ENCODE peak calls at places on chromosomes 5 and 9, in five cellular contexts. O is tibial artery, W is upper lobe of right lung, J is cardiac fibroblast, B is type B pancreatic cell. V is an unnamed sample.
A peak's percentile ranks its signal among the peaks of the same experiment; 100 is the strongest.

GRCh38 chr5:139474815-139475791 is 4.3 kb downstream of the SMIM33 start:
- DNase-seq in B (no peak), O (no peak), J (peak; percentile 54), W (no peak), V (no peak)

GRCh38 chr5:142322747-142323479 is 1.9 kb downstream of the SPRY4 start:
- DNase-seq in W (no peak), O (peak; percentile 83), B (no peak), J (peak; percentile 73), V (no peak)

GRCh38 chr9:5563417-5563815 is 53.1 kb downstream of the PDCD1LG2 start:
- DNase-seq in O (no peak), B (no peak), J (peak; percentile 50), W (no peak), V (no peak)

GRCh38 chr5:172854451-172854871 is 20.4 kb downstream of the ERGIC1 start:
- DNase-seq in O (peak; percentile 92), J (peak; percentile 55), W (peak; percentile 75), B (no peak), V (no peak)

GRCh38 chr5:102758576-102758975 is 3.5 kb downstream of the PAM start:
- DNase-seq in W (no peak), J (peak; percentile 63), B (no peak), O (no peak), V (no peak)

GRCh38 chr5:172188033-172188892 is at the start of gene STK10:
- DNase-seq in W (peak; percentile 97), B (peak; percentile 90), J (peak; percentile 88), O (peak; percentile 96), V (peak; percentile 59)

GRCh38 chr5:39599721-39600431 is 175.1 kb upstream of the DAB2 start:
- DNase-seq in O (no peak), J (peak; percentile 91), B (no peak), W (no peak), V (no peak)

GRCh38 chr5:172838151-172838875 is 4.3 kb downstream of the ERGIC1 start:
- DNase-seq in O (no peak), W (no peak), J (no peak), B (no peak), V (no peak)

GRCh38 chr9:133505901-133506652 is 18.7 kb downstream of the MYMK start:
- DNase-seq in J (peak; percentile 72), W (no peak), B (no peak), O (peak; percentile 85), V (no peak)

GRCh38 chr9:131252120-131252519 is 24.2 kb downstream of the FAM78A start:
- DNase-seq in O (no peak), J (no peak), W (no peak), B (no peak), V (no peak)

GRCh38 chr9:85900504-85901201 is 40.3 kb upstream of the NAA35 start:
- DNase-seq in J (peak; percentile 62), W (no peak), O (no peak), B (no peak), V (no peak)

GRCh38 chr9:106287108-106287631 is 575.8 kb upstream of the ZNF462 start:
- DNase-seq in J (no peak), W (no peak), B (no peak), O (no peak), V (no peak)

GRCh38 chr5:88785396-88786216 is 97.4 kb downstream of the MEF2C start:
- DNase-seq in O (no peak), W (no peak), B (no peak), J (peak; percentile 97), V (no peak)

GRCh38 chr5:77924081-77924480 is 147.9 kb upstream of the TBCA start:
- DNase-seq in B (no peak), W (no peak), J (no peak), O (no peak), V (no peak)

GRCh38 chr5:173802670-173803165 is 85.4 kb upstream of the CPEB4 start:
- DNase-seq in J (peak; percentile 76), B (no peak), O (peak; percentile 64), W (peak; percentile 84), V (no peak)

GRCh38 chr5:144139586-144139985 is 30.9 kb downstream of the YIPF5 start:
- DNase-seq in W (no peak), B (no peak), J (peak; percentile 44), O (no peak), V (no peak)
- TF ChIP-seq CTCF in W (no peak), B (peak; percentile 32), J (peak; percentile 25), O (no peak), V (no peak)

GRCh38 chr9:15482146-15482545 is 28.6 kb downstream of the PSIP1 start:
- DNase-seq in J (peak; percentile 12), O (no peak), W (no peak), B (no peak), V (no peak)

GRCh38 chr9:15484802-15485201 is 26.0 kb downstream of the PSIP1 start:
- DNase-seq in O (no peak), B (no peak), J (no peak), W (no peak), V (no peak)

GRCh38 chr9:15491950-15492349 is 18.8 kb downstream of the PSIP1 start:
- DNase-seq in J (no peak), O (no peak), W (no peak), B (no peak), V (no peak)

GRCh38 chr9:15485836-15486678 is 24.7 kb downstream of the PSIP1 start:
- DNase-seq in B (no peak), W (no peak), O (no peak), J (peak; percentile 54), V (no peak)
- TF ChIP-seq CTCF in B (peak; percentile 68), W (peak; percentile 39), O (peak; percentile 55), J (peak; percentile 53), V (no peak)

GRCh38 chr9:78831726-78832125 is 534.8 kb downstream of the PSAT1 start:
- DNase-seq in O (no peak), W (no peak), B (no peak), J (no peak), V (no peak)
- TF ChIP-seq CTCF in O (no peak), W (no peak), B (no peak), J (no peak), V (no peak)

GRCh38 chr5:72557147-72557501 is 49.9 kb upstream of the ZNF366 start:
- DNase-seq in J (no peak), W (no peak), O (no peak), B (no peak), V (no peak)
- TF ChIP-seq CTCF in J (no peak), W (no peak), O (no peak), B (peak; percentile 6), V (no peak)

GRCh38 chr9:11821541-11821940 is 871.6 kb upstream of the TYRP1 start:
- DNase-seq in B (no peak), J (no peak), O (no peak), W (no peak), V (no peak)
- TF ChIP-seq CTCF in B (no peak), J (no peak), O (no peak), W (no peak), V (no peak)

GRCh38 chr5:175598774-175599173 is 59.1 kb upstream of the HRH2 start:
- DNase-seq in B (no peak), W (no peak), J (no peak), O (no peak), V (no peak)
- TF ChIP-seq CTCF in B (no peak), W (no peak), J (no peak), O (no peak), V (no peak)

GRCh38 chr9:101229606-101230005 is 155.2 kb downstream of the BAAT start:
- DNase-seq in W (no peak), B (no peak), O (no peak), J (no peak), V (no peak)

GRCh38 chr9:101232405-101232977 is 152.3 kb downstream of the BAAT start:
- DNase-seq in W (no peak), J (no peak), B (no peak), O (no peak), V (no peak)

GRCh38 chr9:101235105-101235866 is 149.5 kb downstream of the BAAT start:
- DNase-seq in B (no peak), W (no peak), J (peak; percentile 13), O (no peak), V (no peak)
- TF ChIP-seq CTCF in B (peak; percentile 78), W (peak; percentile 45), J (no peak), O (no peak), V (no peak)

DNA sequence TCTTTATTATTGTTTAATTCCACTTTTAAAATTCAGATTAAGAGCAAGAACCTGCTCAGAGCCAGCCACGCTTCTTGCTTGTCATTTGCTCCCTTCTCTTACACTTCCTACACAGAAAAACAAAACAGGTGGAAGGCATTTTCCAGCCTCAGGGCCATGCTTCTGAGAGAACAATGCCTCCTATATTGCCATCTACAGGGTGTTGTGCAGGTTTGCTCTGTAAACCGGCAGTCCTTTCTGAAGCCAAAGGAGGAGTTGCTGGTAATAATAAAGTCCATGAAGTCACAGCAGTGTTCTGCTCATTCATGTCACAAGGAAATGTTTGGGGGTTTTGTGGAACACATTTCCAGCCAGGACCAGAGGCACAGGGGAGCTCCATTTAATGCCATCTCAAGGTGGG is 16.1 kb upstream of the PRLR start:
- DNase-seq in O (no peak), W (no peak), J (no peak), B (no peak), V (no peak)
- TF ChIP-seq CTCF in O (no peak), W (no peak), J (no peak), B (peak; percentile 50), V (no peak)

GRCh38 chr9:94160594-94161501 is 76.6 kb downstream of the PTPDC1 start:
- DNase-seq in W (no peak), O (no peak), J (no peak), B (no peak), V (no peak)

GRCh38 chr9:94159069-94159915 is 75.0 kb downstream of the PTPDC1 start:
- DNase-seq in J (no peak), O (no peak), W (no peak), B (no peak), V (no peak)

GRCh38 chr9:94156549-94157407 is 72.5 kb downstream of the PTPDC1 start:
- DNase-seq in B (no peak), W (peak; percentile 76), O (peak; percentile 80), J (peak; percentile 94), V (peak; percentile 58)

GRCh38 chr9:94153905-94154304 is 69.6 kb downstream of the PTPDC1 start:
- DNase-seq in W (no peak), J (no peak), O (no peak), B (no peak), V (no peak)

GRCh38 chr9:94157408-94157801 is 73.1 kb downstream of the PTPDC1 start:
- DNase-seq in J (no peak), W (no peak), O (no peak), B (no peak), V (no peak)
- TF ChIP-seq CTCF in J (no peak), W (no peak), O (no peak), B (no peak), V (no peak)

GRCh38 chr9:13351768-13352386 is 72.4 kb upstream of the MPDZ start:
- DNase-seq in B (no peak), O (no peak), J (peak; percentile 84), W (no peak), V (no peak)
- TF ChIP-seq CTCF in B (peak; percentile 86), O (peak; percentile 59), J (peak; percentile 42), W (peak; percentile 63), V (no peak)